ENCODE peak calls at places on chromosomes 11 and 22, in four cellular contexts. B, T, A and G are unnamed samples.

GRCh38 chr11:47176328-47177228 is at the start of gene ARFGAP2:
- DNase-seq in B (peak; percentile 98), T (peak; percentile 97), A (peak; percentile 96), G (peak; percentile 98)

GRCh38 chr22:23889620-23890019 is 4.6 kb upstream of the MIF start:
- DNase-seq in B (no peak), T (no peak), A (no peak), G (no peak)

GRCh38 chr11:84865257-84865656 is 761.9 kb downstream of the DLG2 start:
- DNase-seq in A (no peak), T (no peak), B (no peak), G (no peak)

GRCh38 chr11:2092956-2093412 is 46.2 kb downstream of the IGF2 start:
- DNase-seq in B (peak; percentile 65), A (peak; percentile 76), T (peak; percentile 12), G (peak; percentile 88)

GRCh38 chr11:73950869-73951710 is at the start of gene DNAJB13:
- DNase-seq in A (no peak), B (peak; percentile 50), T (peak; percentile 43), G (no peak)

GRCh38 chr11:132852361-132852760 is 679.9 kb downstream of the OPCML start:
- DNase-seq in B (no peak), A (no peak), T (no peak), G (no peak)

GRCh38 chr11:25902476-25902875 is 429.5 kb upstream of the ANO3 start:
- DNase-seq in T (no peak), A (no peak), B (no peak), G (no peak)

GRCh38 chr22:24185501-24186351 is 4.4 kb downstream of the SUSD2 start:
- DNase-seq in A (no peak), B (no peak), T (no peak), G (peak; percentile 51)

GRCh38 chr22:48695251-48695650 is 1132.4 kb downstream of the BRD1 start:
- DNase-seq in A (no peak), T (no peak), B (no peak), G (no peak)

GRCh38 chr11:71255323-71255722 is 2.9 kb upstream of the SHANK2 start:
- DNase-seq in A (no peak), B (no peak), T (no peak), G (no peak)

GRCh38 chr11:6200975-6201374 is 2.0 kb downstream of the OR52W1 start:
- DNase-seq in B (peak; percentile 40), T (peak; percentile 58), A (peak; percentile 26), G (peak; percentile 66)

GRCh38 chr22:44758354-44758969 is 6.1 kb downstream of the ARHGAP8 start:
- DNase-seq in A (no peak), T (no peak), B (peak; percentile 44), G (no peak)

GRCh38 chr22:43398910-43399309 is 12.9 kb upstream of the MPPED1 start:
- DNase-seq in A (no peak), T (no peak), B (no peak), G (no peak)

GRCh38 chr11:47784785-47785381 is 17.7 kb upstream of the FNBP4 start:
- DNase-seq in T (no peak), B (no peak), A (no peak), G (peak; percentile 6)

GRCh38 chr22:46935506-46936377 is 173.3 kb downstream of the TBC1D22A start:
- DNase-seq in A (peak; percentile 13), B (no peak), T (peak; percentile 38), G (no peak)

GRCh38 chr11:14362613-14363012 is 3.6 kb upstream of the RRAS2 start:
- DNase-seq in A (peak; percentile 55), T (no peak), B (no peak), G (no peak)

GRCh38 chr11:45272701-45273100 is 13.4 kb downstream of the SYT13 start:
- DNase-seq in T (no peak), B (peak; percentile 21), A (no peak), G (no peak)

GRCh38 chr22:28771195-28771791 is 1.2 kb upstream of the CCDC117 start:
- DNase-seq in B (no peak), A (no peak), T (no peak), G (no peak)

GRCh38 chr11:75380716-75381420 is 18.4 kb upstream of the RPS3 start:
- DNase-seq in A (peak; percentile 28), B (no peak), T (no peak), G (no peak)

GRCh38 chr11:62921573-62922188 is 518 bp upstream of the CHRM1 start:
- DNase-seq in B (peak; percentile 25), T (no peak), A (no peak), G (no peak)

GRCh38 chr11:94739331-94739730 is 28.8 kb upstream of the AMOTL1 start:
- DNase-seq in A (no peak), T (no peak), B (no peak), G (no peak)

GRCh38 chr11:94738746-94739145 is 29.4 kb upstream of the AMOTL1 start:
- DNase-seq in B (no peak), T (no peak), A (no peak), G (no peak)

GRCh38 chr11:94742645-94743044 is 25.5 kb upstream of the AMOTL1 start:
- DNase-seq in T (no peak), B (no peak), A (no peak), G (no peak)

GRCh38 chr11:94740083-94740974 is 27.8 kb upstream of the AMOTL1 start:
- DNase-seq in B (peak; percentile 23), A (peak; percentile 54), T (peak; percentile 22), G (peak; percentile 64)

GRCh38 chr11:94740975-94741707 is 27.0 kb upstream of the AMOTL1 start:
- DNase-seq in T (peak; percentile 31), A (peak; percentile 31), B (peak; percentile 58), G (peak; percentile 70)
- TF ChIP-seq CTCF in T (peak; percentile 40), A (peak; percentile 69), B (peak; percentile 75), G (peak; percentile 54)

DNA sequence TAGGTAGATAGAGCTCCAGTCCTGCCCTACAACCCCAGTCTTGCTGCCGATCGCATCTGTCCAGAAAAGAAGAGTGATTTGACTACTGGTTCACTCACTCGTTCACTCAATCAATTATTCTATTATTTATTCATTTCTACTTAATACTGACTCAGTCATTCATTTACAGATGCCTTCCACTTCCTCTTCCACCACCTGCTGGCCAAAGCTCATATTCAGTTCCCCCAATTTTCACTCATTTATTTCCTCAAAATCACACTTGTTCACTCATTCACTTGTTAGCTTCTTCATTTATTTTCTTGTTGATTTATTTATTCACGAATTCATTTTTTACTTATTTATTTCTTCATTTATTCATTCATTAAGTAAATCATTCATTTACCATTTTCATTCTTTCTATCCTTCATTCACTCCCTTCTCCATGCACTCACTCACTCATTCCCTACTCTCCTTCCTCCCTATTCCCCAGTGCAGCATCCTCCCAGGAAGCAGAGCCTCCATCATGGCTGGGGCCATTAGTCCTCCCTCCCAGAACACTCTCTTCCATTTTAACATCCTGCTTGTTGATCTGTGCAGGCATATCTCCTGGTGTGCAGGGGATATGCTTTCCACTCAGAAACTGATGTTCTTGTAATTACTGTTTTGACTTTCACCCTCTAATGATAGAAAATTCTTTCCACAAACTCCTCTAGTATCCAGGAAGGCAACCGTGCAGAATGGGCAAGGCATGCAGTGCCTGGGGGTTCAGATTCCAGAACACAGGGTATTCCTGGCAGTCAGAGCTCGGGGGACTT is 281.0 kb downstream of the TENM4 start:
- DNase-seq in B (no peak), A (no peak), T (no peak), G (no peak)
- TF ChIP-seq CTCF in B (no peak), A (no peak), T (peak; percentile 17), G (no peak)

DNA sequence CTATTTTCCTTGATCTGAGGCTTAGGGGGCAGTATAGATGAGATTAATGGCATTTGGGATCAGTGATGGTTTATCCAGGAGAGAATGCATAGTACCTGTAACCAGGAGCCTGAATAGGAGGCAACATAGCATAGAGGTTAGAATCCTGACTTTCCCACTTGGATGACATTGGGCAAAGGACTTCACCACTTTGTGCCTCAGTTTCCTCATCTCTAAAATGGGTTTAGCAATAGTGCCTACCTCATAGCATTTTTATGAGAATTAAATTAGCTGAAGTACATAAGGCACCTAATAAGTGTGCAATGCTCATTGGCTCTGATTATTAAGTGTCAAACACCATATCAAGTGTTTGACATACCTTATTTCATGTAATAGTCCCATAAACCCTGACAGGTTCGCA is 30.8 kb downstream of the CD44 start:
- DNase-seq in A (no peak), T (no peak), B (no peak), G (no peak)
- TF ChIP-seq CTCF in A (no peak), T (no peak), B (no peak), G (no peak)

GRCh38 chr22:34946339-34946985 is 119.5 kb upstream of the ISX start:
- DNase-seq in T (no peak), B (no peak), A (no peak), G (no peak)

DNA sequence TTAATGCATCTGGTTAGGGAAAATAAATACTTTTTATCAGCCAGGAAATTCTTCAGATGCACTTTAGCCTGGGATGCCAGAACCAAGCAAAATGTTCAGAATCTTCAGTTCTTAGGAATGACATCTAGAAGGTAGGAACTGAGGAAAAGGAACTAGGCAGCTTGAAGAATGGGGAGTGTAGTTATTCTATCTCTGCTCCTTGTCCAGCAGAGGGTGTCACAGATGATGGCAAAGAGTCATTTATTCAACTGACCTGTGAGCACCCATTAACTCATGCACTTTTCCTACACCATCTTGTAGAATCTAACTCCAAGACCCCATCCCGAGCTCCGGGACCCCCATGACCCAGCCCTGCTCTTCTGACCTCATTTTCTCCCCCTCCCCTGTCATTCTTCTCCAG is 122.1 kb upstream of the ISX start:
- DNase-seq in T (no peak), B (no peak), A (no peak), G (no peak)
- TF ChIP-seq CTCF in T (no peak), B (no peak), A (no peak), G (no peak)

DNA sequence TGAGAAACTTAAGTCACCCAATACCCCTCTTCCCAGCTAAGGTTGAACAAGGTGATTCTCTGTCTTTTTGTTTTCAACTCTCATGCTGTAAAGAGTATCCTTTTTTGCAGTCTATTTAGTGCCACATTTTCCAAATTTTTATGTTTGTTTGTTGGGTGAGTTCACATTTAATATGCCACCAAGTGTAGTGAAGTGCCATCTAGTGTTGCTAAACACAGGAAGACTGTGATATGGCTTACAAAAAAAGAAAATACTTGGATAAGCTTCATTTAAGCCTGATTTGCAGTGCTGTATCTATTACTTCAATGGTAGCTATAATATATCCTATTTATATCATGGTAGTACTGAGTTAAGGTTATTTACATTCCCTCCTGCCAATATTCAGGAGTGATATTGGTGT is 319.2 kb upstream of the CHORDC1 start:
- DNase-seq in T (no peak), A (no peak), B (no peak), G (no peak)
- TF ChIP-seq CTCF in T (no peak), A (peak; percentile 50), B (no peak), G (no peak)

GRCh38 chr11:31424652-31425051 is 55.0 kb downstream of the DNAJC24 start:
- DNase-seq in A (no peak), T (no peak), B (no peak), G (no peak)

GRCh38 chr11:31419669-31420068 is 50.0 kb downstream of the DNAJC24 start:
- DNase-seq in B (no peak), A (no peak), T (no peak), G (no peak)

GRCh38 chr11:31422703-31423102 is 53.0 kb downstream of the DNAJC24 start:
- DNase-seq in B (no peak), T (no peak), A (no peak), G (no peak)

GRCh38 chr11:31419138-31419537 is 49.5 kb downstream of the DNAJC24 start:
- DNase-seq in A (no peak), B (no peak), T (no peak), G (no peak)

DNA sequence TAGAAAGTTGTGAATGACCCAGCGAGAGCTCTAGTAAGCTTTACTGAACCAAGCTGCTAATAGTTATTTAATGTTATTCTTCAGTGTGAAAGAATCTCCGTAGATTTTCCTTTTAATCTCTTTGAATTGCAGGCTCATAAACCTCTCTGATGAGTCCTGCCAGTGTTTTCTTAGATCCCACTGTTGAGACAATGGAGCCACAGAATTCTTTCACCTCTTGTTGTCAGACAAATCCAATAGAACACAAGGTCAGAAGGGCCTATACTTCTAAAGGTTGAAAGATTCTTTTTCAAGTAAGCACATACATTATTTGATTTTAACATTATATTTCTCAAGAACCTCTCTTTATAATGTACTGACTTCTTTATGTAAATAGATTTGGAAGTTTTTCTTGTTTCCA is 52.2 kb downstream of the DNAJC24 start:
- DNase-seq in T (no peak), A (no peak), B (no peak), G (no peak)
- TF ChIP-seq CTCF in T (no peak), A (no peak), B (no peak), G (no peak)